ENCODE peak calls at places on chromosomes 16 and 17, in eight cellular contexts. A is heart right ventricle, T is A673, E is left ventricle myocardium inferior, Q is mammary epithelial cell, V is Caco-2, W is H9, O is breast epithelium. M is an unnamed sample.
A peak's percentile ranks its signal among the peaks of the same experiment; 100 is the strongest.

GRCh38 chr16:75092777-75093176 is 23.8 kb downstream of the LDHD start:
- DNase-seq in W (no peak), T (no peak), Q (no peak), E (no peak), O (no peak), V (no peak), A (no peak), M (peak; percentile 30)

GRCh38 chr17:2087597-2088211 is 32.8 kb downstream of the HIC1 start:
- DNase-seq in W (no peak), Q (no peak), A (no peak), E (no peak), T (no peak), V (no peak), O (no peak), M (peak; percentile 67)

GRCh38 chr17:21250719-21251305 is 2.4 kb downstream of the NATD1 start:
- DNase-seq in Q (no peak), T (no peak), E (no peak), A (no peak), O (no peak), W (no peak), V (no peak), M (no peak)

GRCh38 chr16:73125860-73126259 is 77.9 kb upstream of the ZFHX3 start:
- DNase-seq in V (no peak), Q (peak; percentile 38), T (peak; percentile 52), E (no peak), O (no peak), W (no peak), A (no peak), M (no peak)

GRCh38 chr16:47940466-47940865 is 215.3 kb downstream of the ABCC12 start:
- DNase-seq in V (no peak), E (no peak), W (no peak), O (no peak), T (no peak), Q (no peak), A (no peak), M (no peak)

GRCh38 chr17:42754782-42755181 is 6.2 kb upstream of the RAMP2 start:
- DNase-seq in O (no peak), Q (peak; percentile 51), W (no peak), E (peak; percentile 41), V (no peak), A (peak; percentile 26), T (no peak), M (no peak)

GRCh38 chr16:86195863-86196630 is 297.1 kb downstream of the IRF8 start:
- DNase-seq in O (no peak), T (no peak), V (peak; percentile 75), Q (no peak), A (no peak), W (peak; percentile 62), E (no peak), M (no peak)

GRCh38 chr16:46737621-46738214 is 10.4 kb downstream of the MYLK3 start:
- DNase-seq in Q (no peak), E (no peak), O (no peak), W (no peak), T (no peak), A (no peak), V (no peak), M (no peak)

GRCh38 chr16:85916141-85916890 is 17.4 kb downstream of the IRF8 start:
- DNase-seq in T (peak; percentile 15), E (peak; percentile 74), W (no peak), O (no peak), A (peak; percentile 44), V (peak; percentile 88), Q (peak; percentile 10), M (peak; percentile 65)

GRCh38 chr17:73436966-73437365 is 125.2 kb upstream of the CDC42EP4 start:
- DNase-seq in A (no peak), V (no peak), O (no peak), W (no peak), E (no peak), T (peak; percentile 91), Q (no peak), M (no peak)

GRCh38 chr16:915546-915945 is 55.2 kb downstream of the LMF1 start:
- DNase-seq in A (no peak), E (no peak), W (no peak), O (no peak), Q (no peak), V (no peak), T (no peak), M (no peak)

GRCh38 chr17:55717898-55718735 is 4.5 kb downstream of the TMEM100 start:
- DNase-seq in V (peak; percentile 69), T (peak; percentile 87), Q (peak; percentile 42), O (peak; percentile 78), W (peak; percentile 82), A (peak; percentile 51), E (peak; percentile 75), M (peak; percentile 97)

GRCh38 chr17:50684612-50685333 is 22.9 kb downstream of the ANKRD40 start:
- DNase-seq in A (no peak), O (peak; percentile 68), V (peak; percentile 98), T (no peak), Q (no peak), E (no peak), W (no peak), M (no peak)

GRCh38 chr16:6891486-6891885 is 441.2 kb upstream of the RBFOX1 start:
- DNase-seq in E (no peak), V (no peak), W (no peak), Q (no peak), T (no peak), A (no peak), O (no peak), M (no peak)

GRCh38 chr17:79116575-79117368 is 42.1 kb downstream of the ENGASE start:
- DNase-seq in V (no peak), T (no peak), A (no peak), E (no peak), O (no peak), W (no peak), Q (no peak), M (no peak)

GRCh38 chr16:48160575-48160974 is 4.8 kb upstream of the ABCC12 start:
- DNase-seq in T (no peak), Q (no peak), W (no peak), E (no peak), O (no peak), V (no peak), A (no peak), M (no peak)

GRCh38 chr17:8896087-8896486 is 28.6 kb upstream of the PIK3R6 start:
- DNase-seq in T (no peak), O (no peak), V (no peak), E (no peak), Q (no peak), A (no peak), W (no peak), M (no peak)

GRCh38 chr17:47975189-47975814 is 4.4 kb downstream of the CDK5RAP3 start:
- DNase-seq in E (no peak), O (no peak), V (peak; percentile 50), T (no peak), A (no peak), Q (no peak), W (peak; percentile 74), M (no peak)

GRCh38 chr16:11797957-11798299 is 870 bp upstream of the ZC3H7A start:
- DNase-seq in V (no peak), A (no peak), O (no peak), T (no peak), W (no peak), Q (no peak), E (no peak), M (peak; percentile 36)

GRCh38 chr17:48576479-48577309 is 1.5 kb downstream of the HOXB4 start:
- DNase-seq in Q (peak; percentile 91), W (no peak), E (no peak), A (no peak), V (no peak), T (peak; percentile 71), O (no peak), M (peak; percentile 57)

GRCh38 chr17:33267279-33267790 is 25.8 kb downstream of the ASIC2 start:
- DNase-seq in A (no peak), V (no peak), T (peak; percentile 41), E (no peak), Q (peak; percentile 94), W (no peak), O (no peak), M (no peak)

GRCh38 chr16:28534542-28535373 is 4.0 kb downstream of the NUPR1 start:
- DNase-seq in T (no peak), A (no peak), V (no peak), O (no peak), W (no peak), E (peak; percentile 25), Q (no peak), M (no peak)

GRCh38 chr17:49836111-49837030 is 11.5 kb downstream of the TAC4 start:
- DNase-seq in E (no peak), O (no peak), T (peak; percentile 93), W (no peak), Q (no peak), A (no peak), V (peak; percentile 67), M (no peak)

GRCh38 chr17:58324409-58325288 is 3.9 kb downstream of the TSPOAP1 start:
- DNase-seq in W (no peak), T (peak; percentile 35), Q (no peak), E (no peak), O (peak; percentile 71), A (peak; percentile 44), V (no peak), M (peak; percentile 75)

GRCh38 chr16:8194795-8195194 is 395.5 kb downstream of the TMEM114 start:
- DNase-seq in W (peak; percentile 64), E (no peak), O (no peak), V (no peak), A (no peak), T (no peak), Q (no peak), M (no peak)

GRCh38 chr17:76262732-76263344 is 2.3 kb upstream of the UBALD2 start:
- DNase-seq in W (no peak), V (peak; percentile 79), Q (peak; percentile 44), O (no peak), T (no peak), E (no peak), A (no peak), M (no peak)
- H3K4me1 ChIP-seq in W (peaks cover 5% of the 10 kb centered on the region), V (peaks cover 75% of the 10 kb centered on the region), Q (peaks cover 47% of the 10 kb centered on the region), O (peaks cover 20% of the 10 kb centered on the region), T (peaks cover 16% of the 10 kb centered on the region), E (peaks cover 54% of the 10 kb centered on the region), A (peaks cover 37% of the 10 kb centered on the region), M (peaks cover 31% of the 10 kb centered on the region)

DNA sequence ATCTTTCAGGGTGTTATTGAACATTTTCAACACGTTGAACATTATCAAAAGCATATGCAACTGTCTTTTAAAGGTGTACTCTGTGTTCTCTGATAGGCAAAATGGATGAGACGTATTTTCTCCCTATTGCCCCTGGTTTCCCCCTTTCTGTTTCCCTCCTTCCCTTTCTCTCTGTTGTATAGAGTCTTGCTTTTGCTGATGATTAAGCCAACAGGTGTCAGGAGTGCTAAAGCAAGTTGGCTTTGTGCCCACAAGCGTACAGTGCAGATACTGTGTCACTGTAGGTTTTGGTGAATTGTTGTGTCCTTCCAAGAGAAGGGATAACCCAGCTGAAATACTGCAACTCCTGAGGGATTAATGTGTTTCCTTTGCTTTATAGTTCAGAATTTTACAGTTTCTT is 74.4 kb downstream of the COX10 start:
- DNase-seq in O (no peak), W (no peak), Q (peak; percentile 8), T (no peak), V (no peak), E (no peak), A (no peak), M (no peak)
- H3K4me1 ChIP-seq in O (no peaks in the 10 kb centered on the region), W (peaks cover 7% of the 10 kb centered on the region), Q (peaks cover 2% of the 10 kb centered on the region), T (peaks cover 7% of the 10 kb centered on the region), V (no peaks in the 10 kb centered on the region), E (peaks cover 33% of the 10 kb centered on the region), A (peaks cover 5% of the 10 kb centered on the region), M (no peaks in the 10 kb centered on the region)

GRCh38 chr16:67801889-67802288 is 4.5 kb downstream of the RANBP10 start:
- DNase-seq in W (no peak), A (no peak), T (no peak), V (no peak), E (no peak), Q (no peak), O (no peak), M (no peak)
- H3K4me1 ChIP-seq in W (peaks cover 3% of the 10 kb centered on the region), A (peaks cover 18% of the 10 kb centered on the region), T (peaks cover 8% of the 10 kb centered on the region), V (peaks cover 10% of the 10 kb centered on the region), E (peaks cover 47% of the 10 kb centered on the region), Q (peaks cover 8% of the 10 kb centered on the region), O (peaks cover 8% of the 10 kb centered on the region), M (peaks cover 20% of the 10 kb centered on the region)

GRCh38 chr16:57531253-57531575 is 5.2 kb downstream of the CCDC102A start:
- DNase-seq in O (peak; percentile 19), T (no peak), A (no peak), W (no peak), V (peak; percentile 26), E (no peak), Q (no peak), M (no peak)
- H3K4me1 ChIP-seq in O (peaks cover 23% of the 10 kb centered on the region), T (peaks cover 19% of the 10 kb centered on the region), A (peaks cover 32% of the 10 kb centered on the region), W (peaks cover 5% of the 10 kb centered on the region), V (peaks cover 15% of the 10 kb centered on the region), E (peaks cover 53% of the 10 kb centered on the region), Q (peaks cover 5% of the 10 kb centered on the region), M (peaks cover 12% of the 10 kb centered on the region)